ENCODE peak calls at places on chromosomes 7 and 10, in six cellular contexts. B, Q, Z, U, L and T are unnamed samples.
A peak's percentile ranks its signal among the peaks of the same experiment; 100 is the strongest.

GRCh38 chr10:132141076-132141475 is 45.7 kb upstream of the DPYSL4 start:
- DNase-seq in Q (no peak), Z (no peak), U (no peak), L (no peak), B (no peak), T (no peak)

GRCh38 chr7:141161550-141161949 is 87.7 kb downstream of the TMEM178B start:
- DNase-seq in Q (no peak), B (no peak), Z (no peak), U (no peak), L (no peak), T (no peak)

GRCh38 chr10:61663466-61663865 is 737 bp downstream of the CABCOCO1 start:
- DNase-seq in U (no peak), Z (no peak), L (peak; percentile 34), Q (no peak), B (no peak), T (no peak)

GRCh38 chr10:59319854-59320253 is 42.5 kb downstream of the FAM13C start:
- DNase-seq in B (no peak), L (no peak), Z (no peak), Q (no peak), U (no peak), T (no peak)

GRCh38 chr7:121385800-121386179 is 10.3 kb downstream of the FAM3C start:
- DNase-seq in L (no peak), B (no peak), U (no peak), Q (no peak), Z (no peak), T (no peak)

GRCh38 chr10:102710604-102711003 is 3.6 kb downstream of the ARL3 start:
- DNase-seq in B (no peak), Q (no peak), Z (no peak), L (peak; percentile 81), U (no peak), T (no peak)

GRCh38 chr7:38580485-38580884 is 50.7 kb downstream of the AMPH start:
- DNase-seq in U (no peak), Q (no peak), B (no peak), Z (no peak), L (no peak), T (no peak)

GRCh38 chr10:59064759-59065498 is 111.5 kb upstream of the PHYHIPL start:
- DNase-seq in Q (no peak), B (no peak), L (no peak), U (no peak), Z (no peak), T (no peak)

GRCh38 chr10:92208736-92209135 is 82.1 kb downstream of the CPEB3 start:
- DNase-seq in U (no peak), B (no peak), Q (no peak), L (peak; percentile 50), Z (no peak), T (no peak)

GRCh38 chr7:18834574-18835361 is 282.7 kb downstream of the TWIST1 start:
- DNase-seq in Q (no peak), B (no peak), Z (no peak), U (no peak), L (peak; percentile 54), T (no peak)

GRCh38 chr10:14378387-14378960 is 47.8 kb upstream of the FRMD4A start:
- DNase-seq in Q (no peak), B (no peak), U (no peak), L (no peak), Z (peak; percentile 16), T (no peak)

GRCh38 chr7:33814400-33814799 is 90.9 kb upstream of the BMPER start:
- DNase-seq in Q (no peak), B (no peak), U (no peak), L (no peak), Z (no peak), T (no peak)

GRCh38 chr10:93039721-93040120 is 20.9 kb upstream of the CYP26C1 start:
- DNase-seq in B (no peak), Z (peak; percentile 45), U (no peak), L (peak; percentile 72), Q (no peak), T (peak; percentile 54)

GRCh38 chr10:43692051-43692825 is 43.6 kb upstream of the ZNF32 start:
- DNase-seq in L (peak; percentile 65), B (no peak), U (no peak), Z (no peak), Q (no peak), T (peak; percentile 68)

DNA sequence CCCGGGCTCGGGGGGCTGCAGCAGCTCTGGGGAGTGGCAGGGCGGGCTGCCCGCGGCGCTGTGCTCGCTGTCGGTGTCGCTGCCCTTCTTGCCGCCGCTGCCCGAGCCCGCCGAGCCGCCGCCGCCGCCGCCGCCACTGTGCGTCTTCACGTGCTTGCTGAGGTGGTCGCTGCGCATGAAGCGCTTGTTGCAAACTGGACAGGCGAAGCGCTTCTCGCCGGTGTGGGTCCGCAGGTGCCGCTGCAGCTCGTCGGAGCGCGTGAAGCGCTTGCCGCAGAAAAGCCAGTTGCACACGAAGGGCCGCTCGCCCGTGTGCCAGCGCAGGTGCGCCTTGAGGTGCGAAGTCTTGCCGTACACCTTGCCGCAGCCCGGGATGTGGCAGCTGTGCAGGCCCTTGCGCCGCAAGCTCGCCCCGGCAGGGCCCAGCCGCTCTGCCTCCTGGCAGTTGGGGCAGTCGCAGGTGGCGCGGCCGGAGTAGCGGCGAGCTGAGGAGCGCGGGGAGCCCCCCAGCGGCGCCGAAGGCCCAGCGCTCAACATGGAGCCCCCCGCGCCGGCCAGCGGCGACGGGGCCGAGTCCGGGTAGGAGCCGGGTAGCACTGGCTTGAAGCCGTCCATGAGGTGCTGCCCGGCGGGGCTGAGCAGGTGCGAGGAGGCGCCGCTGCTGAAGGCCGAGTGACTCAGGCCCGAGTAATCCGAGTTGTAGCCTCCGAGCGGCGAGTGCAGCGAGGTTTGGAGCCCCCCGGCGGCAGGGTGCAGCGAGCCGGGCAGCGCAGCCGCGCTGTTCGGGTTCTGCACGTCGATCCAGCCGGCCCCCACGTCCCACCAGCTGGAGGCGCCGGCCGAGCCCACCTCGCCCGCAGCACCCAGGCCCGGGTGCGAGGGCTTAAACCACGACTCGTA is 2.1 kb downstream of the SP8 start:
- DNase-seq in U (peak; percentile 67), L (peak; percentile 36), Q (no peak), Z (peak; percentile 87), B (no peak), T (peak; percentile 63)
- TF ChIP-seq CTCF in U (peak; percentile 23), L (no peak), Q (no peak), Z (peak; percentile 66), B (no peak), T (no peak)

GRCh38 chr10:34217524-34217923 is 597.6 kb downstream of the PARD3 start:
- DNase-seq in B (no peak), Q (no peak), U (no peak), L (no peak), Z (peak; percentile 61), T (no peak)

GRCh38 chr10:34219860-34220518 is 595.1 kb downstream of the PARD3 start:
- DNase-seq in U (no peak), L (no peak), B (no peak), Z (no peak), Q (no peak), T (no peak)

GRCh38 chr10:34228066-34228465 is 587.0 kb downstream of the PARD3 start:
- DNase-seq in B (no peak), L (no peak), Z (no peak), Q (no peak), U (no peak), T (no peak)

GRCh38 chr10:34223658-34224057 is 591.4 kb downstream of the PARD3 start:
- DNase-seq in Z (no peak), Q (no peak), L (no peak), U (no peak), B (no peak), T (peak; percentile 5)

GRCh38 chr10:34222359-34222758 is 592.7 kb downstream of the PARD3 start:
- DNase-seq in Q (no peak), U (no peak), L (no peak), B (no peak), Z (no peak), T (no peak)
- TF ChIP-seq CTCF in Q (no peak), U (no peak), L (no peak), B (no peak), Z (no peak), T (no peak)

GRCh38 chr10:80165173-80165572 is 32.6 kb downstream of the PLAC9 start:
- DNase-seq in Z (peak; percentile 23), U (no peak), Q (peak; percentile 85), B (no peak), L (peak; percentile 78), T (peak; percentile 78)
- TF ChIP-seq CTCF in Z (no peak), U (no peak), Q (no peak), B (no peak), L (peak; percentile 7), T (no peak)

GRCh38 chr7:31476073-31476745 is 37.7 kb upstream of the ITPRID1 start:
- DNase-seq in L (no peak), U (no peak), Z (no peak), Q (no peak), B (no peak), T (no peak)
- TF ChIP-seq CTCF in L (no peak), U (no peak), Z (no peak), Q (no peak), B (no peak), T (no peak)

GRCh38 chr7:29763266-29763665 is 43.0 kb upstream of the WIPF3 start:
- DNase-seq in U (no peak), Q (no peak), L (no peak), B (no peak), Z (no peak), T (no peak)

GRCh38 chr7:29765392-29765979 is 40.8 kb upstream of the WIPF3 start:
- DNase-seq in Q (no peak), L (no peak), U (no peak), B (no peak), Z (no peak), T (no peak)

GRCh38 chr7:29764227-29764626 is 42.1 kb upstream of the WIPF3 start:
- DNase-seq in B (peak; percentile 6), L (no peak), Z (peak; percentile 49), U (peak; percentile 8), Q (no peak), T (peak; percentile 13)
- TF ChIP-seq CTCF in B (no peak), L (no peak), Z (no peak), U (no peak), Q (no peak), T (no peak)

DNA sequence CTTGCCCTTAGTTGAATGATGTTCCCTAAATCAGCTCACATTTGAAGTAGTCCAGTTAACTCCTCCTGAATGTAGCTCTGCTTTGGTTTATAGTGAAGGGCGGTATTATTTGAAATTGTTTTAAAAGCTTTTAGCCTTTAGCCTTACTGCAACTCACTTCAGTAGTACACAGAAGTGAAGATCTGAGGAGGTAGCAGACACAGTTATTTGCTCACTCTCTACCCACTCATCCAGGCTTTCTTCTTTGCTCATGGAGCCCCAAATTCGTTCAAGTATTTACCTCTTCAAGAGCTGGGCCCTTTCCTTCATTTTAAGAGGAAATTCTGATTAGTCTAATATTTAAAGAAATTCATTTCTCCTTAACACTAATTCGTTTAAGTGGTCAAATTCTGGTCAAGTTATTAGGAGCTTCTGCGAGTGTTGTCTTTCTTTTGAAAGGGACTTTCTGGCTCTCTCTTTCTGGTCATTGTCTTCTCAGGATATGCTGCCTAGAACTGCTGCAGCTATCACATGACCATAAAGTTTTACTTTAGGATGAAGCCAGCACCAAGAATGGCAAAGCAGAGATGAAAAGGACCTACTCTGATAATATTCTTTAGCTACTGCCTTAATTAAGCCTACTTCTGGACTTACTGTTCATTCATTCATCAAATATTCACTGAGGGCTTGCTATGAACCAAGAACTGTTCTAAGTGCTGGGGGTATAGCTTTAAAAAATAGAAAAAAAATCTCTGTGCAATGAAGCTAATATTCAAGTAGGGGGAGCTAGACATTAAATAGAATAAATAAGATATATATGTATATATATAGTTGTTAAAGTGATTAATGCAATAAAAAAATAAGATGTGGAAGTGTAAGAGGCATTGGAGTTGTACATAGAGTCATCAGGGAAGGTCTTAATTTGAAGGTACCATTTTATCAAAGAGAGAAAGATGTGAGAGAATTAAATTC is 180.9 kb upstream of the AGR3 start:
- DNase-seq in Z (no peak), Q (no peak), L (peak; percentile 34), B (no peak), U (no peak), T (peak; percentile 23)
- TF ChIP-seq CTCF in Z (no peak), Q (no peak), L (no peak), B (no peak), U (peak; percentile 31), T (peak; percentile 26)

GRCh38 chr7:101542527-101543241 is 86.4 kb downstream of the MYL10 start:
- DNase-seq in Q (no peak), L (peak; percentile 64), B (peak; percentile 76), U (peak; percentile 85), Z (peak; percentile 90), T (peak; percentile 73)
- TF ChIP-seq CTCF in Q (peak; percentile 90), L (peak; percentile 82), B (peak; percentile 94), U (peak; percentile 99), Z (peak; percentile 96), T (peak; percentile 92)